ENCODE peak calls at places on chromosomes 2 and 18, in ten cellular contexts. C is astrocyte; M is AG09309; J is tibial nerve; W is neural progenitor cell; Q is CD4-positive, alpha-beta T cell; X is cardiac fibroblast; O is BJ; G is kidney epithelial cell; N is foreskin fibroblast. Y is an unnamed sample.

GRCh38 chr2:219575566-219576504 is 3.7 kb downstream of the INHA start:
- DNase-seq in G (no peak), M (no peak), J (no peak), X (no peak), O (no peak), Q (no peak), C (no peak), W (no peak), N (no peak), Y (no peak)

GRCh38 chr2:1886405-1886992 is 142.2 kb upstream of the PXDN start:
- DNase-seq in O (no peak), G (peak), M (no peak), Q (no peak), C (peak), J (peak), N (peak), W (peak), X (peak), Y (peak)

GRCh38 chr2:43376523-43377198 is 150.3 kb upstream of the ZFP36L2 start:
- DNase-seq in M (no peak), G (no peak), N (no peak), C (no peak), J (no peak), O (no peak), Q (no peak), X (no peak), W (no peak), Y (no peak)

GRCh38 chr18:47149457-47150028 is 757 bp downstream of the HDHD2 start:
- DNase-seq in Q (no peak), O (no peak), J (no peak), N (peak), X (no peak), C (peak), W (peak), M (no peak), G (no peak), Y (no peak)

GRCh38 chr18:54829856-54830255 is 1.6 kb downstream of the RAB27B start:
- DNase-seq in C (no peak), M (no peak), G (no peak), Q (no peak), W (no peak), N (no peak), X (no peak), J (no peak), O (no peak), Y (no peak)

GRCh38 chr18:8623549-8624106 is 14.4 kb downstream of the RAB12 start:
- DNase-seq in W (no peak), J (no peak), O (no peak), C (no peak), G (no peak), M (no peak), N (no peak), X (no peak), Q (no peak), Y (no peak)

GRCh38 chr2:54709341-54709809 is 14.1 kb upstream of the EML6 start:
- DNase-seq in C (no peak), G (no peak), X (no peak), J (no peak), M (no peak), O (no peak), N (peak), W (no peak), Q (no peak), Y (no peak)

GRCh38 chr2:122136071-122136470 is 380.6 kb downstream of the TSN start:
- DNase-seq in O (no peak), Q (no peak), C (no peak), M (no peak), J (no peak), G (no peak), W (peak), X (peak), N (peak), Y (no peak)

GRCh38 chr2:117785740-117786139 is 28.8 kb upstream of the DDX18 start:
- DNase-seq in G (no peak), J (peak), Q (no peak), O (no peak), W (peak), C (peak), X (peak), M (peak), N (peak), Y (no peak)

GRCh38 chr2:4962419-4962818 is 729.8 kb upstream of the SOX11 start:
- DNase-seq in Q (no peak), X (no peak), N (no peak), W (no peak), M (no peak), C (no peak), J (no peak), O (no peak), G (no peak), Y (no peak)

GRCh38 chr2:236939751-236940229 is 145.9 kb upstream of the COPS8 start:
- DNase-seq in J (no peak), M (no peak), W (no peak), Q (no peak), O (no peak), C (peak), G (no peak), N (peak), X (no peak), Y (no peak)

GRCh38 chr2:46981662-46982351 is 66.2 kb upstream of the MCFD2 start:
- DNase-seq in W (no peak), J (no peak), C (no peak), M (no peak), G (no peak), O (no peak), N (no peak), X (no peak), Q (no peak), Y (no peak)

GRCh38 chr2:48589170-48589767 is 28.4 kb upstream of the GTF2A1L start:
- DNase-seq in O (no peak), Q (no peak), X (peak), M (no peak), J (peak), G (no peak), N (peak), C (peak), W (peak), Y (no peak)

GRCh38 chr18:10771053-10771709 is 245.4 kb downstream of the NAPG start:
- DNase-seq in N (peak), O (no peak), J (no peak), Q (no peak), X (peak), G (no peak), C (no peak), W (no peak), M (no peak), Y (no peak)

GRCh38 chr2:88658890-88659881 is 31.9 kb upstream of the EIF2AK3 start:
- DNase-seq in M (peak), Q (no peak), G (no peak), N (peak), X (peak), W (no peak), C (peak), J (peak), O (peak), Y (no peak)

DNA sequence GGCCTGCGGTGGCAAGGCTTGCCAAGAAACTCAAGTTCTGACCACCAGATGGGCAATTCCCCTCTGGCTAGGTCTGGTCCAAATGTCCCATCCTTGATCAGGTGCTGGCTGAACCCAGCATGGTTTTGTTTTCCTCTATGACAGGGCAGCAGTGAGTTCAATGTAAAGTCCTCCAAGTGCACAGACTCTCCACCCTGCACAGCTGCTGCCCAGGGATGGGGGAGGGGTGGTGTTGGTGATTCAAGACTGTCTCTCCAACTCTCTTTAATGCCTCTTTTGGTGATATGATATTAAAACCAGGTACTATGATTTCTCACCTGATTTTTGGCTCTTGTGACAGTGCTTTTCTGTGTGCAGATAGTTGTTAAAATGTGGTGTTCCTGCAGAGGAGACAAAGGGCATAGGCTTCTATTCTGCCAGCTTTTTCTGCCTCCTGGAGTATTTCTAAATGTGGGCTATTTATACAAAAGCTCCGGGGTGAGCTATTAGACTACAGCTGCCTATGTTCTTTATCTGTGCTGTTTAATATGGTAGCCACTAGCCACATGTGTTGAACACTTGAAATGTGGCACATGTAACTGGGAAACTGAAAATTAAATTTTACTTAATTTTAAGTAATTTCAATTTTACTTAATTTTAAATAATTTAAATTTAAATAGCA is 64.0 kb upstream of the STK39 start:
- DNase-seq in W (no peak), J (no peak), C (no peak), G (no peak), O (no peak), M (no peak), X (no peak), N (peak), Q (no peak), Y (no peak)
- TF ChIP-seq CTCF in W (no peak), J (no peak), C (no peak), G (no peak), O (no peak), M (no peak), X (no peak), N (no peak), Q (no peak), Y (no peak)

GRCh38 chr2:210663574-210663973 is 107.2 kb downstream of the CPS1 start:
- DNase-seq in J (no peak), C (peak), N (peak), O (no peak), G (no peak), Q (no peak), M (peak), X (peak), W (peak), Y (no peak)
- TF ChIP-seq CTCF in J (no peak), C (peak), N (no peak), O (peak), G (no peak), Q (no peak), M (peak), X (no peak), W (peak), Y (no peak)

DNA sequence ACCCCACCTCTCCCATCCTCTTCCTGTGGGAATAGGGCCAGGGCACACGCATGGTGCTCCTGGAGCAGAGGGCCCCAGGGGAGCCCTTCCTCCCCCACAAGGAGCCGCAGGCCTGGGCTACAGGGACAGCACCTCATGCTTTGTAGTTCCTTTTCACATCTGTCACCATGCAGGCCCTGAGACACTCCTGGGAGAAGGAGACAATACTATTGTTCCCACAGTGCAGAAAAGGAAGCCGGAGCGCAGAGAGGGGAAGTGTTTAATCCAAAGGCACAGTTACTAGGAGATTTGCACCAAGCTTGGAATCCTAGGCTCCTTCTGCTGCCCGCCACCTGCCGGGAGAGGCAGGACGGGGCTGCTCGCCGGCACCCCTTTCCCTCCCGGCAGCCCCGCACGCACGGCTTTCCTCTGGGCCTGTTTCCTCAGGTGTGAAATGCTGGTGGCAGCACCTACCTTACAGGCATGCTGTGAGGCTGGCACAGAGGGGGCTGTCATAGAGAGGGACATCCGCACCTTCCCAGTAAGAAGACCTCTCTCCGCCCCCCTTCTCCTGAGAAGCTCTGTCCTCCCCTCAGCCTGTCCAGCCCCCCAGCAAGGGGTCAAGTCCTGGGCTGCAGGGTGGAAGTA is 62.7 kb downstream of the SMAD7 start:
- DNase-seq in O (no peak), W (peak), C (no peak), J (no peak), M (no peak), N (no peak), X (no peak), Q (no peak), G (no peak), Y (no peak)
- TF ChIP-seq CTCF in O (no peak), W (no peak), C (no peak), J (no peak), M (no peak), N (no peak), X (no peak), Q (no peak), G (no peak), Y (no peak)

GRCh38 chr2:37648316-37649011 is 23.0 kb downstream of the CDC42EP3 start:
- DNase-seq in W (no peak), J (peak), X (peak), Q (peak), M (no peak), N (peak), G (no peak), C (no peak), O (no peak), Y (no peak)
- TF ChIP-seq CTCF in W (no peak), J (no peak), X (peak), Q (peak), M (no peak), N (no peak), G (no peak), C (no peak), O (peak), Y (no peak)

GRCh38 chr2:161943012-161943411 is 131.0 kb downstream of the DPP4 start:
- DNase-seq in W (no peak), Q (no peak), C (no peak), J (no peak), X (no peak), M (no peak), O (no peak), N (peak), G (no peak), Y (no peak)
- TF ChIP-seq CTCF in W (no peak), Q (no peak), C (no peak), J (no peak), X (no peak), M (no peak), O (no peak), N (no peak), G (no peak), Y (no peak)

GRCh38 chr18:45383228-45383627 is 232.0 kb upstream of the SLC14A2 start:
- DNase-seq in G (no peak), N (no peak), M (no peak), W (no peak), X (no peak), O (no peak), J (no peak), Q (no peak), C (no peak), Y (no peak)

GRCh38 chr18:45384137-45384998 is 230.9 kb upstream of the SLC14A2 start:
- DNase-seq in X (peak), O (no peak), Q (no peak), M (no peak), N (peak), G (no peak), W (peak), J (peak), C (peak), Y (peak)

DNA sequence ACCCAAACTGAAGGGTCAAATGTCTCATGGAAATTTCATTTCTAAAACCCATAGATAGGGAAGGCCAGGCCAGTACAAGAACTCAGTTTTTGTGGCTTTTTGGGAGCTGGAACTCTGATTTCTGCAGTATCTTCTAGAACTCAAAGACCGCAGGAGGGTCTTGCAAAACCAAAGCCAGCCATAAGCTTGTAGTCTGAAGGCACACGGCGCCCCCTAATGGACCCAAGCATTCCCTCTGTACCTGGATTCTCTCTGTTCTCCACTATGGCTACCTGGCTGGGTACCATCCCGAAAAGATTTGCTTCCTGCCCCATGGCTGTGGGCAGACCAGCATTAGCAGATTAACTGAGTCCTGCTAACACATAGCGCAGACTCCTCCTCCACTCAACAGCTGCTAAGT is 229.0 kb upstream of the SLC14A2 start:
- DNase-seq in C (no peak), G (no peak), M (no peak), J (no peak), W (peak), N (peak), Q (no peak), O (no peak), X (peak), Y (no peak)
- TF ChIP-seq CTCF in C (peak), G (peak), M (peak), J (no peak), W (peak), N (peak), Q (no peak), O (peak), X (peak), Y (no peak)

GRCh38 chr2:8679827-8680731 is 1.8 kb upstream of the ID2 start:
- DNase-seq in W (peak), X (peak), Q (no peak), O (no peak), N (peak), G (peak), M (no peak), J (peak), C (peak), Y (no peak)

GRCh38 chr2:8680931-8681760 is 710 bp upstream of the ID2 start:
- DNase-seq in N (peak), M (peak), W (peak), G (no peak), Q (peak), X (peak), C (peak), O (peak), J (peak), Y (peak)

GRCh38 chr2:8684421-8684884 is 2.6 kb downstream of the ID2 start:
- DNase-seq in C (peak), M (no peak), W (peak), N (peak), Q (no peak), J (peak), G (no peak), O (no peak), X (peak), Y (no peak)

GRCh38 chr2:8682719-8683667 is 1.1 kb downstream of the ID2 start:
- DNase-seq in G (no peak), X (peak), C (peak), N (peak), M (no peak), J (peak), W (peak), Q (peak), O (no peak), Y (no peak)

GRCh38 chr2:8681786-8682692 is at the start of gene ID2:
- DNase-seq in Q (peak), N (peak), J (peak), W (peak), X (peak), G (peak), O (peak), M (peak), C (peak), Y (peak)
- TF ChIP-seq CTCF in Q (no peak), N (peak), J (no peak), W (no peak), X (peak), G (no peak), O (peak), M (no peak), C (no peak), Y (no peak)

GRCh38 chr2:12176621-12177020 is 430.2 kb downstream of the LPIN1 start:
- DNase-seq in J (no peak), N (no peak), W (no peak), G (no peak), M (no peak), X (no peak), O (no peak), Q (no peak), C (no peak), Y (no peak)

GRCh38 chr2:12173943-12174340 is 427.5 kb downstream of the LPIN1 start:
- DNase-seq in C (no peak), J (no peak), N (peak), W (no peak), X (no peak), G (no peak), Q (no peak), M (no peak), O (no peak), Y (no peak)

GRCh38 chr2:12175323-12175722 is 428.9 kb downstream of the LPIN1 start:
- DNase-seq in J (no peak), N (no peak), G (no peak), X (no peak), W (no peak), M (no peak), C (no peak), O (no peak), Q (no peak), Y (no peak)

GRCh38 chr2:12170151-12170550 is 423.7 kb downstream of the LPIN1 start:
- DNase-seq in J (no peak), G (no peak), W (no peak), X (no peak), N (no peak), Q (no peak), O (no peak), C (no peak), M (no peak), Y (no peak)

GRCh38 chr2:12173271-12173942 is 427.0 kb downstream of the LPIN1 start:
- DNase-seq in Q (no peak), O (no peak), M (no peak), G (no peak), J (no peak), X (peak), C (no peak), W (no peak), N (peak), Y (no peak)
- TF ChIP-seq CTCF in Q (no peak), O (peak), M (peak), G (no peak), J (no peak), X (peak), C (peak), W (peak), N (peak), Y (no peak)

DNA sequence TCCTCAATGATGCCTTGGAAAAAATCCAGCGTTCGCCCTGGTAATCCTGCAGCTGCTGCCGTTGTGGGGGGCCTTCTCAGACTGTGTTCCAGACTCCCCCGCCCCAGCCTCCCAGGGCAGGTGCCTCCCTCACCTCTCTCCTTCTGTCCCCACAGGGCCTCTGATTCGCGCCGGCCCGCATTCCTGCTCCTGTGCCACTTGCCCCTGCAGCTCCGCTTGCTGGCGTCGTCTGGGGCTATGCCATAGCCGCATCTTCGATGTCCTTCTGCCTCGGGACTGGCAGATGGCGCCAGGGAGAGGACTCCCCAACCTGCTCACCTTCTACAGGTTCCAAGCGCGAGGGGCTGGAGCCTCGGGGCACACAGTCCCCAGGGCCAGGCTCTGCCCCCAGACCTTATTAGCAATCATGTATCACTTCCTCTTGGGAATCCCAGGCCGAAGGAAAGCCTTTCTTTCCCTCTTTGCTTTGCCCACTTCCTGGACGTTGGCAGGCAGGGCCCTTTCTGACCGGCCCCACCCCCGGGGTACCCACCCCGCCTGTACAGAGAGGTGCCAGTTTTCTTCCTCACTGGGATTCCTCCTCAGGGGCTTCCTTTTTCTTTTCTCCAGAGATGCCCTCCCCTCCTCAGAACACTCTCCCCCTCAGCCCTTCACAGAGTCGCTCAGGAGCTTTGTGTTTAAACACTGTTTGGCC is 4.4 kb downstream of the SPATA3 start:
- DNase-seq in M (no peak), X (no peak), G (no peak), W (peak), J (no peak), N (no peak), C (no peak), Q (no peak), O (no peak), Y (no peak)
- TF ChIP-seq CTCF in M (no peak), X (no peak), G (peak), W (peak), J (no peak), N (no peak), C (no peak), Q (no peak), O (no peak), Y (no peak)

GRCh38 chr2:105125428-105125827 is 87.6 kb downstream of the MRPS9 start:
- DNase-seq in M (no peak), X (no peak), J (no peak), W (peak), G (no peak), N (no peak), Q (no peak), O (no peak), C (no peak), Y (no peak)
- TF ChIP-seq CTCF in M (peak), X (peak), J (no peak), W (peak), G (no peak), N (no peak), Q (no peak), O (peak), C (no peak), Y (no peak)

Y was measured in omental fat pad.